ENCODE peak calls at places on chromosomes 11 and 22, in five cellular contexts. One of them, this sample, is unnamed.

GRCh38 chr11:117300301-117300700 is 9.2 kb downstream of the BACE1-AS start:
- DNase-seq in body of pancreas: peak; percentile 77
- DNase-seq in stomach: no peak
- DNase-seq in CD8-positive, alpha-beta T cell: no peak
- DNase-seq in gastrocnemius medialis: no peak
- DNase-seq in this sample: peak; percentile 65

GRCh38 chr11:77126861-77127673 is 979 bp upstream of the MYO7A start:
- DNase-seq in body of pancreas: peak; percentile 42
- DNase-seq in stomach: peak; percentile 60
- DNase-seq in CD8-positive, alpha-beta T cell: peak; percentile 35
- DNase-seq in gastrocnemius medialis: no peak
- DNase-seq in this sample: no peak

GRCh38 chr11:116853461-116854073 is 16.1 kb upstream of the APOA1 start:
- DNase-seq in body of pancreas: peak; percentile 30
- DNase-seq in stomach: peak; percentile 53
- DNase-seq in CD8-positive, alpha-beta T cell: peak; percentile 13
- DNase-seq in gastrocnemius medialis: no peak
- DNase-seq in this sample: no peak

GRCh38 chr22:17627961-17628303 is 617 bp downstream of the ATP6V1E1 start:
- DNase-seq in body of pancreas: no peak
- DNase-seq in stomach: no peak
- DNase-seq in CD8-positive, alpha-beta T cell: no peak
- DNase-seq in gastrocnemius medialis: peak; percentile 43
- DNase-seq in this sample: no peak

GRCh38 chr11:15327786-15328231 is 213.1 kb downstream of the INSC start:
- DNase-seq in body of pancreas: peak; percentile 57
- DNase-seq in stomach: peak; percentile 59
- DNase-seq in CD8-positive, alpha-beta T cell: no peak
- DNase-seq in gastrocnemius medialis: no peak
- DNase-seq in this sample: peak; percentile 68

GRCh38 chr22:22810018-22810427 is 77.6 kb upstream of the IGLL5 start:
- DNase-seq in body of pancreas: peak; percentile 35
- DNase-seq in stomach: peak; percentile 51
- DNase-seq in CD8-positive, alpha-beta T cell: peak; percentile 57
- DNase-seq in gastrocnemius medialis: no peak
- DNase-seq in this sample: no peak

GRCh38 chr22:46789992-46790391 is 27.5 kb downstream of the TBC1D22A start:
- DNase-seq in body of pancreas: no peak
- DNase-seq in stomach: no peak
- DNase-seq in CD8-positive, alpha-beta T cell: no peak
- DNase-seq in gastrocnemius medialis: no peak
- DNase-seq in this sample: no peak

GRCh38 chr22:43370045-43370444 is 26.9 kb upstream of the SCUBE1 start:
- DNase-seq in body of pancreas: no peak
- DNase-seq in stomach: no peak
- DNase-seq in CD8-positive, alpha-beta T cell: no peak
- DNase-seq in gastrocnemius medialis: no peak
- DNase-seq in this sample: no peak

GRCh38 chr11:115535781-115536180 is 31.6 kb upstream of the CADM1 start:
- DNase-seq in body of pancreas: no peak
- DNase-seq in stomach: no peak
- DNase-seq in CD8-positive, alpha-beta T cell: no peak
- DNase-seq in gastrocnemius medialis: no peak
- DNase-seq in this sample: no peak

GRCh38 chr11:122882189-122882808 is at the start of gene JHY:
- DNase-seq in body of pancreas: no peak
- DNase-seq in stomach: no peak
- DNase-seq in CD8-positive, alpha-beta T cell: no peak
- DNase-seq in gastrocnemius medialis: peak; percentile 12
- DNase-seq in this sample: no peak

GRCh38 chr11:69614085-69614484 is 26.9 kb upstream of the CCND1 start:
- DNase-seq in body of pancreas: no peak
- DNase-seq in stomach: no peak
- DNase-seq in CD8-positive, alpha-beta T cell: no peak
- DNase-seq in gastrocnemius medialis: no peak
- DNase-seq in this sample: no peak

GRCh38 chr11:113546757-113547507 is 71.7 kb upstream of the DRD2 start:
- DNase-seq in body of pancreas: no peak
- DNase-seq in stomach: no peak
- DNase-seq in CD8-positive, alpha-beta T cell: no peak
- DNase-seq in gastrocnemius medialis: no peak
- DNase-seq in this sample: no peak

GRCh38 chr11:104000798-104001197 is 35.6 kb upstream of the DDI1 start:
- DNase-seq in body of pancreas: no peak
- DNase-seq in stomach: no peak
- DNase-seq in CD8-positive, alpha-beta T cell: no peak
- DNase-seq in gastrocnemius medialis: no peak
- DNase-seq in this sample: no peak

GRCh38 chr22:44667829-44668189 is 34.2 kb upstream of the PRR5 start:
- DNase-seq in body of pancreas: no peak
- DNase-seq in stomach: no peak
- DNase-seq in CD8-positive, alpha-beta T cell: peak; percentile 47
- DNase-seq in gastrocnemius medialis: no peak
- DNase-seq in this sample: no peak

GRCh38 chr22:22195265-22196017 is 49.1 kb upstream of the VPREB1 start:
- DNase-seq in body of pancreas: peak; percentile 84
- DNase-seq in stomach: peak; percentile 83
- DNase-seq in CD8-positive, alpha-beta T cell: peak; percentile 64
- DNase-seq in gastrocnemius medialis: peak; percentile 35
- DNase-seq in this sample: no peak

GRCh38 chr11:64796757-64797541 is 6.1 kb downstream of the MAP4K2 start:
- DNase-seq in body of pancreas: no peak
- DNase-seq in stomach: no peak
- DNase-seq in CD8-positive, alpha-beta T cell: no peak
- DNase-seq in gastrocnemius medialis: no peak
- DNase-seq in this sample: no peak

GRCh38 chr11:47216141-47216798 is 1.5 kb downstream of the DDB2 start:
- DNase-seq in body of pancreas: peak; percentile 50
- DNase-seq in stomach: peak; percentile 69
- DNase-seq in CD8-positive, alpha-beta T cell: no peak
- DNase-seq in gastrocnemius medialis: no peak
- DNase-seq in this sample: peak; percentile 74
- TF ChIP-seq CTCF in body of pancreas: no peak
- TF ChIP-seq CTCF in stomach: no peak
- TF ChIP-seq CTCF in CD8-positive, alpha-beta T cell: no peak
- TF ChIP-seq CTCF in gastrocnemius medialis: no peak
- TF ChIP-seq CTCF in this sample: no peak

GRCh38 chr11:8732276-8732675 is 49.7 kb downstream of the RPL27A start:
- DNase-seq in body of pancreas: no peak
- DNase-seq in stomach: no peak
- DNase-seq in CD8-positive, alpha-beta T cell: no peak
- DNase-seq in gastrocnemius medialis: no peak
- DNase-seq in this sample: no peak
- H3K27ac ChIP-seq in body of pancreas: peak overlapping the region; percentile 42
- H3K27ac ChIP-seq in stomach: peak overlapping the region; percentile 67
- H3K27ac ChIP-seq in CD8-positive, alpha-beta T cell: no peak overlapping the region
- H3K27ac ChIP-seq in gastrocnemius medialis: peak overlapping the region; percentile 74
- H3K27ac ChIP-seq in this sample: peak overlapping the region; percentile 75

GRCh38 chr22:32997295-32997694 is 60.9 kb downstream of the SYN3 start:
- DNase-seq in body of pancreas: no peak
- DNase-seq in stomach: no peak
- DNase-seq in CD8-positive, alpha-beta T cell: no peak
- DNase-seq in gastrocnemius medialis: no peak
- DNase-seq in this sample: peak; percentile 26

GRCh38 chr22:33002035-33002434 is 56.1 kb downstream of the SYN3 start:
- DNase-seq in body of pancreas: no peak
- DNase-seq in stomach: no peak
- DNase-seq in CD8-positive, alpha-beta T cell: no peak
- DNase-seq in gastrocnemius medialis: no peak
- DNase-seq in this sample: no peak

GRCh38 chr22:32999039-32999861 is 58.9 kb downstream of the SYN3 start:
- DNase-seq in body of pancreas: no peak
- DNase-seq in stomach: no peak
- DNase-seq in CD8-positive, alpha-beta T cell: no peak
- DNase-seq in gastrocnemius medialis: no peak
- DNase-seq in this sample: peak; percentile 57

GRCh38 chr22:32998373-32998772 is 59.8 kb downstream of the SYN3 start:
- DNase-seq in body of pancreas: no peak
- DNase-seq in stomach: no peak
- DNase-seq in CD8-positive, alpha-beta T cell: no peak
- DNase-seq in gastrocnemius medialis: no peak
- DNase-seq in this sample: peak; percentile 18

GRCh38 chr22:33000342-33001280 is 57.6 kb downstream of the SYN3 start:
- DNase-seq in body of pancreas: peak; percentile 16
- DNase-seq in stomach: peak; percentile 31
- DNase-seq in CD8-positive, alpha-beta T cell: no peak
- DNase-seq in gastrocnemius medialis: peak; percentile 25
- DNase-seq in this sample: peak; percentile 76
- TF ChIP-seq CTCF in body of pancreas: peak; percentile 69
- TF ChIP-seq CTCF in stomach: peak; percentile 69
- TF ChIP-seq CTCF in CD8-positive, alpha-beta T cell: peak; percentile 62
- TF ChIP-seq CTCF in gastrocnemius medialis: peak; percentile 58
- TF ChIP-seq CTCF in this sample: peak; percentile 92

DNA sequence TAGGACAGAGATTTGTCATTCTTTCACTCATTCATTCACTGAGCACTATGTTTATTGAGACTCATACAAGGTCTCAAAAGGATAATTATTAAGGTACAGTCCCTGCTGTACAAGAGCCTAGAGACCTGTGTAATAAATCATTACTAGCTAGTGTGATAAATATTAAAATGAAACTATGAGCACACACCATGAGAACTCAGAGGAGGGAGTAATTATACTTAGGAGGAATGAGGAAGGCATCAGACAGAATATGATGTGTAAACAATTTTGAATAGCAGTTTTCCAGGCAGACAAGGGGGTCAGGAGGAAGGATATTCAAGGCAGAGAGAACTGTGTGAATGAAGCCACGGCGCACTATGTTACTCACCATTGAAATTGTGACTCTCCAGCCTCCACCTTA is 300.8 kb upstream of the ISX start:
- DNase-seq in body of pancreas: no peak
- DNase-seq in stomach: no peak
- DNase-seq in CD8-positive, alpha-beta T cell: no peak
- DNase-seq in gastrocnemius medialis: no peak
- DNase-seq in this sample: no peak
- H3K27ac ChIP-seq in body of pancreas: peak overlapping the region; percentile 62
- H3K27ac ChIP-seq in stomach: no peak overlapping the region
- H3K27ac ChIP-seq in CD8-positive, alpha-beta T cell: no peak overlapping the region
- H3K27ac ChIP-seq in gastrocnemius medialis: no peak overlapping the region
- H3K27ac ChIP-seq in this sample: no peak overlapping the region

GRCh38 chr22:30191049-30191701 is 55.4 kb downstream of the LIF start:
- DNase-seq in body of pancreas: no peak
- DNase-seq in stomach: no peak
- DNase-seq in CD8-positive, alpha-beta T cell: no peak
- DNase-seq in gastrocnemius medialis: no peak
- DNase-seq in this sample: no peak

GRCh38 chr22:30190619-30191018 is 55.9 kb downstream of the LIF start:
- DNase-seq in body of pancreas: no peak
- DNase-seq in stomach: no peak
- DNase-seq in CD8-positive, alpha-beta T cell: no peak
- DNase-seq in gastrocnemius medialis: no peak
- DNase-seq in this sample: no peak

GRCh38 chr22:30187726-30188407 is 58.7 kb downstream of the LIF start:
- DNase-seq in body of pancreas: no peak
- DNase-seq in stomach: no peak
- DNase-seq in CD8-positive, alpha-beta T cell: no peak
- DNase-seq in gastrocnemius medialis: no peak
- DNase-seq in this sample: no peak

GRCh38 chr22:30187094-30187493 is 59.5 kb downstream of the LIF start:
- DNase-seq in body of pancreas: no peak
- DNase-seq in stomach: no peak
- DNase-seq in CD8-positive, alpha-beta T cell: no peak
- DNase-seq in gastrocnemius medialis: no peak
- DNase-seq in this sample: no peak

DNA sequence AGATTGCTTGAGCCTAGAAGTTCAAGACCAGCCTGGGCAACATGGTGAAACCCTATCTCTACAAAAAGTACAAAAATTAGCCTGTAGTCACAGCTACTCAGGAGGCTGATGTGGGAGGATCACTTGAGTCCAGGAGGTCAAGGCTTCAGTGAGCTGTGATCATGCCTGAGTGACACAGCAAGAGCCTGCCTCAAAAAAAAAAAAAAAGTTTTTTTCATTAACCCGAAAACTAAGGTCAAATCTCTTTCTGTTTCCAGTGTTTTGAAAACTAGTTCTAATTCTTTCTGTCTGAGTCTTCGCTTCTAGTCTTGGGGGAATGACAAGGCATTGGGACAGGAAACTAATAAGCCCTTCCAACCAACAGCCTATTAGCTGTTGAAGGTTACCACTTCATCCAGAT is 57.6 kb downstream of the LIF start:
- DNase-seq in body of pancreas: no peak
- DNase-seq in stomach: no peak
- DNase-seq in CD8-positive, alpha-beta T cell: no peak
- DNase-seq in gastrocnemius medialis: no peak
- DNase-seq in this sample: no peak
- TF ChIP-seq CTCF in body of pancreas: no peak
- TF ChIP-seq CTCF in stomach: no peak
- TF ChIP-seq CTCF in CD8-positive, alpha-beta T cell: no peak
- TF ChIP-seq CTCF in gastrocnemius medialis: no peak
- TF ChIP-seq CTCF in this sample: no peak

GRCh38 chr22:19412934-19413333 is 18.6 kb downstream of the HIRA start:
- DNase-seq in body of pancreas: no peak
- DNase-seq in stomach: no peak
- DNase-seq in CD8-positive, alpha-beta T cell: no peak
- DNase-seq in gastrocnemius medialis: no peak
- DNase-seq in this sample: no peak

GRCh38 chr22:19411690-19412045 is 19.9 kb downstream of the HIRA start:
- DNase-seq in body of pancreas: no peak
- DNase-seq in stomach: no peak
- DNase-seq in CD8-positive, alpha-beta T cell: no peak
- DNase-seq in gastrocnemius medialis: no peak
- DNase-seq in this sample: no peak

GRCh38 chr22:19407649-19408606 is 23.6 kb downstream of the HIRA start:
- DNase-seq in body of pancreas: peak; percentile 71
- DNase-seq in stomach: peak; percentile 73
- DNase-seq in CD8-positive, alpha-beta T cell: no peak
- DNase-seq in gastrocnemius medialis: no peak
- DNase-seq in this sample: no peak

GRCh38 chr22:19412478-19412877 is 19.1 kb downstream of the HIRA start:
- DNase-seq in body of pancreas: no peak
- DNase-seq in stomach: no peak
- DNase-seq in CD8-positive, alpha-beta T cell: no peak
- DNase-seq in gastrocnemius medialis: no peak
- DNase-seq in this sample: no peak

DNA sequence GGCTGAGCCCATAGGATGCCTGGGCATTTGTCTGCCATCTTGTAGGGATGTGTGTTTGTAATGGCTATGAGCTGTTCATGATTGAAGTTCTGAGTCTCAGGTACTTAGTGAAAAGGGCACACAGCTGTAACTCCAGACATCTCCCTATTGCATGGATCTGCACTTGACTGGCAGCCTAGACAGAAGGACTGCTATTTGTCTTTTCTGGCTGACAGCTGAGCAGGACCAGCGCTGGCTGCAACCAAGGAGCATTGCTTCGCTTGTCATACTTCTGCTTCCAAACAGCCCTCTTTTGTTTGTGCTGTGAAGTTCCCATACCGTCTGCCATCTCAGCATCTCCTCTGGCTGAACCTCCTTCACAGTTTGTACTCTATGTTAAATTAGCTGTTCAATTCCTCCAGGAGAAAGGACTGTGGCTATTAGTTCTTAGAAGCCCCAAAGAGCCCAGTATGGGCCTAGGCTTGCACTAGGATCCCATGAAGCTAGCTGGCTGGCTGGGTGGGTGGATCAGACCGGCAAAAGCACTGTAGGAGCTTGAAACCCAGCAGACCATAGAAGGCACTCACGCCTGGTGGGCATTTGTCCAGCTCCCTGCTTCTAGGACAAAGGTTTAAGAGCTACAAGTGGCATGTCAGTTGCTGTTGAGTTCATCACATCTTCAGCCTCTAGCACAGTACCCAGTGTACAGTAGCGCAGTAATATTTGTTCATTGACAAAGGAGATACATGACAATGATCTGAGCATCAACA is 20.4 kb downstream of the HIRA start:
- DNase-seq in body of pancreas: no peak
- DNase-seq in stomach: no peak
- DNase-seq in CD8-positive, alpha-beta T cell: no peak
- DNase-seq in gastrocnemius medialis: no peak
- DNase-seq in this sample: no peak
- H3K27ac ChIP-seq in body of pancreas: no peak overlapping the region
- H3K27ac ChIP-seq in stomach: no peak overlapping the region
- H3K27ac ChIP-seq in CD8-positive, alpha-beta T cell: no peak overlapping the region
- H3K27ac ChIP-seq in gastrocnemius medialis: no peak overlapping the region
- H3K27ac ChIP-seq in this sample: no peak overlapping the region